ENCODE peak calls at places on chromosomes 12 and 14, in nine cellular contexts. G is IMR-90, A is DMS79, B is fibroblast of gingiva, V is RWPE1, X is stromal cell of bone marrow, Y is endothelial cell, J is fibroblast of pulmonary artery, D is pancreas. L is an unnamed sample.

GRCh38 chr12:131687346-131688125 is 23.4 kb upstream of the SFSWAP start:
- DNase-seq in G (no peak), A (no peak), B (no peak), V (no peak), X (no peak), Y (no peak), J (no peak), D (no peak), L (no peak)

GRCh38 chr12:45704968-45705367 is 24.5 kb upstream of the ARID2 start:
- DNase-seq in G (no peak), A (no peak), B (no peak), V (no peak), X (no peak), Y (no peak), J (no peak), D (no peak), L (no peak)

GRCh38 chr12:39435531-39435930 is 7.4 kb downstream of the KIF21A start:
- DNase-seq in G (no peak), A (no peak), B (no peak), V (no peak), X (no peak), Y (no peak), J (no peak), D (no peak), L (no peak)

GRCh38 chr14:79516009-79516408 is 695.3 kb downstream of the DIO2 start:
- DNase-seq in G (no peak), A (no peak), B (no peak), V (no peak), X (no peak), Y (no peak), J (no peak), D (no peak), L (no peak)

GRCh38 chr12:112947761-112948160 is 9.5 kb downstream of the OAS3 start:
- DNase-seq in G (no peak), A (no peak), B (no peak), V (no peak), X (no peak), Y (no peak), J (no peak), D (no peak), L (no peak)

GRCh38 chr12:54948171-54948570 is 36.4 kb downstream of the TESPA1 start:
- DNase-seq in G (no peak), A (no peak), B (no peak), V (no peak), X (no peak), Y (no peak), J (no peak), D (no peak), L (no peak)

GRCh38 chr12:120684523-120684932 is 2.4 kb upstream of the MLEC start:
- DNase-seq in G (peak; percentile 26), A (no peak), B (peak; percentile 73), V (no peak), X (no peak), Y (no peak), J (peak; percentile 32), D (no peak), L (no peak)

GRCh38 chr12:116257213-116257612 is 20.3 kb downstream of the MED13L start:
- DNase-seq in G (no peak), A (peak; percentile 24), B (no peak), V (no peak), X (no peak), Y (no peak), J (peak; percentile 65), D (no peak), L (no peak)

GRCh38 chr12:31037028-31037427 is 36.6 kb upstream of the DDX11 start:
- DNase-seq in G (no peak), A (no peak), B (no peak), V (no peak), X (no peak), Y (no peak), J (no peak), D (no peak), L (no peak)

GRCh38 chr12:91205791-91206190 is 23.2 kb upstream of the DCN start:
- DNase-seq in G (no peak), A (no peak), B (no peak), V (no peak), X (no peak), Y (no peak), J (no peak), D (no peak), L (no peak)

GRCh38 chr12:54977155-54977554 is 7.4 kb downstream of the TESPA1 start:
- DNase-seq in G (peak; percentile 56), A (no peak), B (peak; percentile 7), V (peak; percentile 35), X (peak; percentile 71), Y (no peak), J (peak; percentile 42), D (no peak), L (no peak)

GRCh38 chr14:67964391-67964812 is 144.8 kb downstream of the RAD51B start:
- DNase-seq in G (peak; percentile 40), A (no peak), B (peak; percentile 83), V (peak; percentile 63), X (no peak), Y (no peak), J (peak; percentile 79), D (no peak), L (no peak)

GRCh38 chr12:67486671-67487070 is 161.9 kb upstream of the DYRK2 start:
- DNase-seq in G (no peak), A (no peak), B (no peak), V (no peak), X (no peak), Y (no peak), J (no peak), D (no peak), L (no peak)

GRCh38 chr12:40469736-40470135 is 222.5 kb upstream of the CNTN1 start:
- DNase-seq in G (no peak), A (no peak), B (no peak), V (no peak), X (no peak), Y (no peak), J (no peak), D (no peak), L (no peak)

GRCh38 chr12:108642269-108642870 is 8.7 kb upstream of the SELPLG start:
- DNase-seq in G (no peak), A (peak; percentile 89), B (no peak), V (no peak), X (no peak), Y (no peak), J (no peak), D (no peak), L (no peak)

GRCh38 chr12:58804749-58805148 is 115.6 kb downstream of the LRIG3 start:
- DNase-seq in G (no peak), A (no peak), B (no peak), V (peak; percentile 5), X (no peak), Y (no peak), J (no peak), D (no peak), L (no peak)

GRCh38 chr14:89420502-89420901 is 3.5 kb upstream of the FOXN3 start:
- DNase-seq in G (no peak), A (peak; percentile 46), B (no peak), V (no peak), X (no peak), Y (no peak), J (no peak), D (no peak), L (no peak)

GRCh38 chr12:13661005-13661887 is 320.2 kb downstream of the GRIN2B start:
- DNase-seq in G (peak; percentile 47), A (no peak), B (peak; percentile 34), V (peak; percentile 17), X (peak; percentile 37), Y (peak; percentile 58), J (peak; percentile 56), D (peak; percentile 57), L (peak; percentile 61)

GRCh38 chr12:42094277-42094676 is 50.4 kb downstream of the GXYLT1 start:
- DNase-seq in G (peak; percentile 72), A (no peak), B (peak; percentile 24), V (peak; percentile 13), X (no peak), Y (no peak), J (peak; percentile 65), D (no peak), L (no peak)

GRCh38 chr12:109795023-109795422 is 38.2 kb downstream of the TRPV4 start:
- DNase-seq in G (peak; percentile 66), A (no peak), B (peak; percentile 34), V (peak; percentile 63), X (peak; percentile 85), Y (no peak), J (peak; percentile 45), D (no peak), L (no peak)

GRCh38 chr12:49553512-49554088 is 14.3 kb downstream of the MCRS1 start:
- DNase-seq in G (no peak), A (peak; percentile 25), B (no peak), V (peak; percentile 70), X (no peak), Y (no peak), J (peak; percentile 22), D (no peak), L (no peak)

GRCh38 chr14:69395929-69396328 is 2.2 kb downstream of the ERH start:
- DNase-seq in G (no peak), A (no peak), B (no peak), V (no peak), X (no peak), Y (no peak), J (no peak), D (no peak), L (no peak)

GRCh38 chr12:105968025-105968424 is 170.7 kb downstream of the NUAK1 start:
- DNase-seq in G (no peak), A (no peak), B (no peak), V (no peak), X (no peak), Y (no peak), J (no peak), D (no peak), L (no peak)

GRCh38 chr14:70810621-70811020 is 1.3 kb upstream of the MAP3K9 start:
- DNase-seq in G (no peak), A (no peak), B (no peak), V (no peak), X (no peak), Y (no peak), J (no peak), D (no peak), L (no peak)

GRCh38 chr14:101789222-101789621 is 27.7 kb downstream of the PPP2R5C start:
- DNase-seq in G (no peak), A (no peak), B (no peak), V (no peak), X (no peak), Y (no peak), J (no peak), D (no peak), L (no peak)

GRCh38 chr12:132638541-132639408 is 20.2 kb downstream of the P2RX2 start:
- DNase-seq in G (peak; percentile 60), A (no peak), B (peak; percentile 81), V (peak; percentile 49), X (peak; percentile 53), Y (peak; percentile 40), J (peak; percentile 69), D (peak; percentile 58), L (no peak)

GRCh38 chr12:13436696-13437391 is 240.3 kb downstream of the EMP1 start:
- DNase-seq in G (peak; percentile 1), A (no peak), B (peak; percentile 32), V (peak; percentile 10), X (peak; percentile 19), Y (no peak), J (peak; percentile 37), D (no peak), L (peak; percentile 73)

GRCh38 chr14:24196071-24197061 is 1.1 kb upstream of the TM9SF1 start:
- DNase-seq in G (peak; percentile 22), A (peak; percentile 16), B (no peak), V (no peak), X (no peak), Y (no peak), J (peak; percentile 15), D (no peak), L (no peak)

GRCh38 chr12:3218150-3218845 is 141.1 kb downstream of the TSPAN9 start:
- DNase-seq in G (peak; percentile 78), A (peak; percentile 70), B (peak; percentile 79), V (peak; percentile 79), X (peak; percentile 51), Y (no peak), J (peak; percentile 86), D (no peak), L (peak; percentile 41)

GRCh38 chr12:1915082-1915968 is 3.1 kb downstream of the CACNA2D4 start:
- DNase-seq in G (no peak), A (no peak), B (no peak), V (no peak), X (no peak), Y (no peak), J (no peak), D (no peak), L (peak; percentile 17)

GRCh38 chr12:6374028-6374780 is 1.2 kb downstream of the SCNN1A start:
- DNase-seq in G (no peak), A (no peak), B (no peak), V (no peak), X (no peak), Y (no peak), J (no peak), D (no peak), L (no peak)